ENCODE peak calls at places on chromosomes 4 and X, in four cellular contexts. One of them, this sample, is unnamed.

GRCh38 chr4:155047755-155048154 is 160.7 kb upstream of the NPY2R start:
- DNase-seq in K562: no peak
- DNase-seq in GM12878: no peak
- DNase-seq in HepG2: no peak
- DNase-seq in this sample: no peak

GRCh38 chr4:40214038-40214437 is 17.2 kb downstream of the RHOH start:
- DNase-seq in HepG2: no peak
- DNase-seq in GM12878: no peak
- DNase-seq in K562: no peak
- DNase-seq in this sample: no peak

GRCh38 chrX:28127662-28128061 is 146.4 kb upstream of the DCAF8L1 start:
- DNase-seq in K562: no peak
- DNase-seq in GM12878: no peak
- DNase-seq in HepG2: no peak
- DNase-seq in this sample: no peak

GRCh38 chr4:112511294-112512118 is 4.5 kb downstream of the NEUROG2 start:
- DNase-seq in HepG2: no peak
- DNase-seq in GM12878: no peak
- DNase-seq in K562: no peak
- DNase-seq in this sample: peak

GRCh38 chr4:55184600-55185523 is 59.5 kb upstream of the KDR start:
- DNase-seq in HepG2: peak
- DNase-seq in GM12878: no peak
- DNase-seq in K562: peak
- DNase-seq in this sample: peak

GRCh38 chr4:169975837-169976796 is 50.1 kb downstream of the MFAP3L start:
- DNase-seq in K562: no peak
- DNase-seq in HepG2: peak
- DNase-seq in GM12878: no peak
- DNase-seq in this sample: no peak

GRCh38 chr4:165060938-165061337 is 7.3 kb downstream of the TRIM75 start:
- DNase-seq in K562: no peak
- DNase-seq in GM12878: no peak
- DNase-seq in HepG2: no peak
- DNase-seq in this sample: peak

GRCh38 chr4:80017125-80017854 is 55.7 kb downstream of the ANTXR2 start:
- DNase-seq in K562: no peak
- DNase-seq in HepG2: no peak
- DNase-seq in GM12878: no peak
- DNase-seq in this sample: no peak

GRCh38 chr4:68817386-68817785 is 1.6 kb downstream of the UGT2B10 start:
- DNase-seq in HepG2: peak
- DNase-seq in K562: no peak
- DNase-seq in GM12878: no peak
- DNase-seq in this sample: no peak

GRCh38 chr4:65028592-65028991 is 619.3 kb upstream of the TECRL start:
- DNase-seq in HepG2: no peak
- DNase-seq in GM12878: no peak
- DNase-seq in K562: no peak
- DNase-seq in this sample: no peak

GRCh38 chrX:53317365-53318069 is 36.1 kb upstream of the IQSEC2 start:
- DNase-seq in K562: peak
- DNase-seq in HepG2: peak
- DNase-seq in GM12878: no peak
- DNase-seq in this sample: peak

GRCh38 chrX:136457303-136457917 is 30.3 kb upstream of the BRS3 start:
- DNase-seq in GM12878: no peak
- DNase-seq in HepG2: no peak
- DNase-seq in K562: no peak
- DNase-seq in this sample: no peak

GRCh38 chrX:109347618-109348017 is 134.3 kb downstream of the GUCY2F start:
- DNase-seq in GM12878: no peak
- DNase-seq in K562: no peak
- DNase-seq in HepG2: no peak
- DNase-seq in this sample: peak

GRCh38 chrX:110412971-110413726 is 54.5 kb downstream of the RTL9 start:
- DNase-seq in HepG2: peak
- DNase-seq in GM12878: no peak
- DNase-seq in K562: peak
- DNase-seq in this sample: peak

GRCh38 chrX:124994404-124994803 is 325.3 kb upstream of the TEX13C start:
- DNase-seq in HepG2: no peak
- DNase-seq in GM12878: no peak
- DNase-seq in K562: no peak
- DNase-seq in this sample: no peak

GRCh38 chr4:123113193-123113592 is 190.8 kb upstream of the NUDT6 start:
- DNase-seq in HepG2: no peak
- DNase-seq in K562: no peak
- DNase-seq in GM12878: no peak
- DNase-seq in this sample: no peak

GRCh38 chr4:137631605-137632004 is 99.3 kb upstream of the PCDH18 start:
- DNase-seq in HepG2: no peak
- DNase-seq in K562: no peak
- DNase-seq in GM12878: no peak
- DNase-seq in this sample: no peak

GRCh38 chr4:186904104-186904503 is 180.4 kb upstream of the FAT1 start:
- DNase-seq in K562: no peak
- DNase-seq in HepG2: peak
- DNase-seq in GM12878: no peak
- DNase-seq in this sample: no peak

GRCh38 chr4:186900232-186900900 is 176.7 kb upstream of the FAT1 start:
- DNase-seq in K562: peak
- DNase-seq in HepG2: no peak
- DNase-seq in GM12878: no peak
- DNase-seq in this sample: no peak

GRCh38 chr4:186901850-186902249 is 178.2 kb upstream of the FAT1 start:
- DNase-seq in K562: no peak
- DNase-seq in GM12878: no peak
- DNase-seq in HepG2: no peak
- DNase-seq in this sample: no peak

GRCh38 chr4:186900980-186901379 is 177.3 kb upstream of the FAT1 start:
- DNase-seq in K562: no peak
- DNase-seq in HepG2: peak
- DNase-seq in GM12878: no peak
- DNase-seq in this sample: no peak

GRCh38 chr4:186902361-186902760 is 178.7 kb upstream of the FAT1 start:
- DNase-seq in HepG2: no peak
- DNase-seq in K562: no peak
- DNase-seq in GM12878: no peak
- DNase-seq in this sample: no peak
- TF ChIP-seq JUNB in HepG2: no peak
- TF ChIP-seq JUNB in K562: no peak
- TF ChIP-seq JUNB in GM12878: no peak
- TF ChIP-seq JUNB in this sample: no peak

DNA sequence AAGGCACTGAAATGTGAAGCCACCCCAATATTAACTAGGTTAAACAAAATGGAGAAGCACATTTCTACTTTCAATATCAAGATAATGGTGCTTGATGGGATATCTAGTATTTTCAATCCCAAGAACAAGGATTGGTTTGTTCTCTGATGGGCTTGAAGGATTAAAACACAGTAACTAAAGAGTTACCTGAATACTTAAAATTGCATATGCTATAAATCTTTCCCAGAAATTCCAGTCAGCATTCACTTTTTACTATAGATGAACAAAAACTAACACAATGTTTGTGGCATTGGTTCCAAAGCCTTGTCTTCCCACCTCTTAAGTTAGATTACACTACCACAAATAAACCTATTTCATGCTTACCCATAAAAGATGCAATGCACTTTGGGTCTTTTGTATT is 3.9 kb upstream of the PCDH10 start:
- DNase-seq in GM12878: no peak
- DNase-seq in K562: no peak
- DNase-seq in HepG2: no peak
- DNase-seq in this sample: no peak
- TF ChIP-seq CREB1 in GM12878: no peak
- TF ChIP-seq CREB1 in K562: no peak
- TF ChIP-seq CREB1 in HepG2: no peak
- TF ChIP-seq CREB1 in this sample: no peak

GRCh38 chr4:998096-998691 is 5.0 kb upstream of the SLC26A1 start:
- DNase-seq in K562: no peak
- DNase-seq in HepG2: no peak
- DNase-seq in GM12878: no peak
- DNase-seq in this sample: no peak
- H3K4me3 ChIP-seq in K562: no peak
- H3K4me3 ChIP-seq in HepG2: no peak
- H3K4me3 ChIP-seq in GM12878: no peak
- H3K4me3 ChIP-seq in this sample: peak

DNA sequence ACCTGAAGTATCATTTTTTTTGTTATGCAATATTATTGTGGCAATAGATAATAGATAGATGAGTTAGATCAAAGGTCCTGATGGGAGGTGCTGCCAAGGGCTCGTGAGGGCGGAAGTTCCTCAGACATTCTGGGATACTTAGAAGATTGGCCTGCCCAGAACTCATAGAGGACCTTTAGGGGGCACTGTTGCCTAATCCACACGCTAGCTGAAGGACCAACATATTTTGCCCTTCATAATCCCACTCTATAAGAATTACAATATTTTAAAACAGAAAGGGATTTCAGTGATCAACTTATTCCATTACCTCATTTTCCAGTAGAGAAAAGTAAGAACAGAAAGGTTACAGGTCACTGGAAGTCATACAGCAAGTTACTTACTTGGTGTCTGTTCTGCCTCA is 22.9 kb upstream of the COX7B2 start:
- DNase-seq in GM12878: peak
- DNase-seq in HepG2: peak
- DNase-seq in K562: no peak
- DNase-seq in this sample: peak
- TF ChIP-seq JUNB in GM12878: no peak
- TF ChIP-seq JUNB in HepG2: no peak
- TF ChIP-seq JUNB in K562: no peak
- TF ChIP-seq JUNB in this sample: no peak

GRCh38 chrX:69613946-69614345 is 2.0 kb upstream of the EDA start:
- DNase-seq in GM12878: no peak
- DNase-seq in HepG2: peak
- DNase-seq in K562: no peak
- DNase-seq in this sample: no peak

GRCh38 chrX:69615779-69616519 is at the start of gene EDA:
- DNase-seq in HepG2: peak
- DNase-seq in K562: peak
- DNase-seq in GM12878: no peak
- DNase-seq in this sample: peak

GRCh38 chrX:69616520-69617203 is 749 bp downstream of the EDA start:
- DNase-seq in K562: no peak
- DNase-seq in HepG2: peak
- DNase-seq in GM12878: no peak
- DNase-seq in this sample: peak

GRCh38 chrX:69615323-69615722 is 590 bp upstream of the EDA start:
- DNase-seq in K562: no peak
- DNase-seq in GM12878: no peak
- DNase-seq in HepG2: no peak
- DNase-seq in this sample: peak

GRCh38 chrX:69614896-69615295 is 1.0 kb upstream of the EDA start:
- DNase-seq in GM12878: no peak
- DNase-seq in HepG2: no peak
- DNase-seq in K562: no peak
- DNase-seq in this sample: no peak
- TF ChIP-seq CREB1 in GM12878: no peak
- TF ChIP-seq CREB1 in HepG2: no peak
- TF ChIP-seq CREB1 in K562: no peak
- TF ChIP-seq CREB1 in this sample: no peak

GRCh38 chrX:140110081-140110650 is 144.8 kb upstream of the CXorf66 start:
- DNase-seq in K562: no peak
- DNase-seq in GM12878: no peak
- DNase-seq in HepG2: no peak
- DNase-seq in this sample: no peak
- H3K4me3 ChIP-seq in K562: no peak
- H3K4me3 ChIP-seq in GM12878: no peak
- H3K4me3 ChIP-seq in HepG2: no peak
- H3K4me3 ChIP-seq in this sample: peak